ENCODE peak calls at places on chromosomes 5 and 9, in six cellular contexts. Z, P, Q, K, H and M are unnamed samples.

GRCh38 chr9:34513567-34514214 is 9.1 kb downstream of the ENHO start:
- DNase-seq in P (peak; percentile 54), Q (no peak), K (no peak), Z (peak; percentile 55), H (no peak), M (peak; percentile 46)

GRCh38 chr5:54985301-54986268 is at the start of gene ESM1:
- DNase-seq in H (no peak), K (no peak), Q (peak; percentile 71), Z (no peak), P (no peak), M (no peak)

GRCh38 chr5:135213466-135214239 is 179.6 kb upstream of the PITX1 start:
- DNase-seq in K (no peak), H (no peak), Q (no peak), Z (peak; percentile 56), P (peak; percentile 48), M (peak; percentile 15)

GRCh38 chr9:131333771-131334567 is 44.4 kb downstream of the PLPP7 start:
- DNase-seq in P (no peak), K (no peak), Z (peak; percentile 56), Q (no peak), H (no peak), M (no peak)

GRCh38 chr5:96743065-96743768 is 64.5 kb downstream of the ERAP1 start:
- DNase-seq in K (no peak), H (no peak), Z (peak; percentile 58), Q (peak; percentile 46), P (no peak), M (no peak)

GRCh38 chr5:126920291-126920690 is 110.1 kb downstream of the MARCHF3 start:
- DNase-seq in P (no peak), Q (no peak), H (no peak), K (no peak), Z (no peak), M (no peak)

GRCh38 chr5:108078345-108078744 is 303.6 kb downstream of the FBXL17 start:
- DNase-seq in P (no peak), Q (no peak), K (no peak), H (no peak), Z (no peak), M (no peak)

GRCh38 chr5:44942524-44943001 is 133.8 kb downstream of the MRPS30 start:
- DNase-seq in P (no peak), K (no peak), H (no peak), Z (no peak), Q (no peak), M (no peak)

GRCh38 chr9:3571500-3571899 is 45.7 kb upstream of the RFX3 start:
- DNase-seq in H (no peak), Z (no peak), P (no peak), Q (no peak), K (no peak), M (no peak)

GRCh38 chr5:132203464-132203818 is 24.2 kb downstream of the P4HA2 start:
- DNase-seq in Z (no peak), P (no peak), Q (no peak), H (no peak), K (no peak), M (no peak)

GRCh38 chr5:64566531-64566930 is 60.7 kb downstream of the RGS7BP start:
- DNase-seq in K (no peak), Z (no peak), P (no peak), Q (no peak), H (no peak), M (no peak)

GRCh38 chr9:136921307-136921706 is 23.2 kb downstream of the FBXW5 start:
- DNase-seq in H (no peak), Z (no peak), K (no peak), P (no peak), Q (no peak), M (no peak)

GRCh38 chr9:136922540-136922939 is 22.0 kb downstream of the FBXW5 start:
- DNase-seq in P (no peak), Z (no peak), H (no peak), K (no peak), Q (no peak), M (no peak)

GRCh38 chr9:136920832-136921231 is 23.7 kb downstream of the FBXW5 start:
- DNase-seq in H (no peak), Z (no peak), P (no peak), K (no peak), Q (no peak), M (no peak)

GRCh38 chr9:136920069-136920468 is 24.5 kb downstream of the FBXW5 start:
- DNase-seq in P (no peak), K (no peak), Z (no peak), Q (no peak), H (no peak), M (no peak)

DNA sequence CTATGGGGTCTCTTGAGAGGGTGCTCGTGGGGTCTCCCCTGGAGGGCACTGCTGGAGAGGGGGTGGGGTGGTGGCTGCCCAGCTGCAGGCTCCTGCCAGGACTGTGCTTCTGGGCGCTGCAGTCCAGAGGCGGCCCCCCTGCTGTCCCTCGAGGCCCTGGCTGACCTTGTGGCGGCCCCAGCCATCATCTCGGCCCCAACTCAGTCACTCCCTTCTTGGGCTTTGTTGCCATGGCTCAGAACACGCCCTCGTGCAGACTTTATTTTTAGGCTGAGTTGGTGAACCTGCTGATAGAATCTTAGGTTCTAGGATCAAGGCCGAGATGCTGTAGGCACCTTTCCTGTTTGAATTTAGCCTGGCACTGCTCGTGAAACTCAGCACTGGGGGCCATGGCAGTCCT is 22.8 kb downstream of the FBXW5 start:
- DNase-seq in P (peak; percentile 89), K (no peak), Q (no peak), H (no peak), Z (no peak), M (no peak)
- H3K9me3 ChIP-seq in P (no peaks in the 10 kb centered on the region), K (no peaks in the 10 kb centered on the region), Q (no peaks in the 10 kb centered on the region), H (no peaks in the 10 kb centered on the region), Z (no peaks in the 10 kb centered on the region), M (no peaks in the 10 kb centered on the region)

GRCh38 chr9:11045589-11045988 is 432.8 kb upstream of the PTPRD start:
- DNase-seq in P (no peak), Z (no peak), H (no peak), K (no peak), Q (no peak), M (no peak)
- H3K9me3 ChIP-seq in P (no peaks in the 10 kb centered on the region), Z (no peaks in the 10 kb centered on the region), H (no peaks in the 10 kb centered on the region), K (no peaks in the 10 kb centered on the region), Q (no peaks in the 10 kb centered on the region), M (no peaks in the 10 kb centered on the region)

GRCh38 chr5:178205010-178205748 is 846 bp downstream of the HNRNPAB start:
- DNase-seq in Q (peak; percentile 69), K (peak; percentile 75), P (peak; percentile 88), Z (peak; percentile 90), H (peak; percentile 72), M (peak; percentile 47)
- H3K9me3 ChIP-seq in Q (no peaks in the 10 kb centered on the region), K (no peaks in the 10 kb centered on the region), P (no peaks in the 10 kb centered on the region), Z (no peaks in the 10 kb centered on the region), H (no peaks in the 10 kb centered on the region), M (no peaks in the 10 kb centered on the region)

DNA sequence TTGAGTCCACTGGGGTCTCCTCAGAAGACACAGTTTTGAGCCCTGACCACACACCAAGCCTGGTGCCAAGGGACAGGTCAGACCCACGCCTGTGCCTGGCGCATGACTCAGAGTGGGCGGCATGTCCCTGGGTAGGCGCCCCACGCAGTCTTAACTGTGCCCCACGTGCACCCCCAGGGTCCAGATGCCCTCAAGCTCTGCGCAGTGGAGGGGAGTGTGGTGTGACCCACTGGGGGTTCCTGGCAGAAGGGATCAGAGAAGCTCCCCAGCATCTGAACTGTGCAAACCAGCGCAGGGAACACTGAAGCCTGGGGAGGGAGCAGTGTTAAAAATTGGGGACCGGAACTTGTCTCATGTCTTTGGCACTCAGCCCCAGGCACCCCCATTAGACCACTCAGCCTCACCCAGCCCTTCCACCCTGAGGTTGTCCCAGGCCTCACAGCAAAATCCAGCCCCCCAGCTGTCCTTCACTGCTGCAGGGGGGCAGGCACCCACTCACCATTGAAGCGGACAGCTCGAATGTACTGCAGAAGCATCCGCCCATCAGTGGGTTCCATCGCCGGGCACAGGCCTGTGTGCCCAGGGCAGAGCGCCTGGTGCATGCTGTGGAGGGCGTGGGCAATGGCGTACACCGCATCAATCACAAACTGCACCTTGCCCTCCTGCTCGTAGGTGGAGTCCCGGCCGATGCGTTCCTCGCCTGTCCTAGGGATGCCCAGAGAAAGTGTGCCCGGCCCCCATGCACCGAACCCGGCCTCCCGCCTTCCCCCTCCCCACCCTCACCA is 6.5 kb downstream of the GRM6 start:
- DNase-seq in Q (no peak), K (no peak), Z (no peak), H (no peak), P (no peak), M (no peak)
- H3K9me3 ChIP-seq in Q (peaks cover 46% of the 10 kb centered on the region), K (no peaks in the 10 kb centered on the region), Z (peaks cover 44% of the 10 kb centered on the region), H (no peaks in the 10 kb centered on the region), P (peaks cover 21% of the 10 kb centered on the region), M (no peaks in the 10 kb centered on the region)

GRCh38 chr5:15344954-15345353 is 155.0 kb upstream of the FBXL7 start:
- DNase-seq in H (no peak), K (no peak), Q (no peak), Z (no peak), P (no peak), M (no peak)
- H3K9me3 ChIP-seq in H (no peaks in the 10 kb centered on the region), K (no peaks in the 10 kb centered on the region), Q (peaks cover 7% of the 10 kb centered on the region), Z (no peaks in the 10 kb centered on the region), P (no peaks in the 10 kb centered on the region), M (no peaks in the 10 kb centered on the region)

DNA sequence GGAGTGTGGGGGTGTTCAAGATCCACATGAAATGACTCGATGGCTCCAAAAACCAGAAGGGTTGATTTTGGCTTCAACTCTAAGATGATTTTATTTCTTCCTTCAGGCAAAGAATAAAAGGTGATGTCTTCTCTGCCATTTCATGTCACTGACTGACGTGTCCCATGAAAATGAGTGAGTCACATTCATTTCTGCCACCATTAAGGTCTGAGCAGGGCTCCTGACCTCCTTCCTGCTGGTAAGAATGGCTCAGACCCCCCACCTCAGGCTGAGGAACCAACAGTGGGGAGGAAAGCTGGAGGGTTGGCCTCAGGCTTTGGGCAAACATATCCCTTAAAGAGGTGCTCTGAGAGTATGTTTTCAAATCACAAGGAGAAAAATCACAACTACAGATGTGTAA is 53.9 kb upstream of the ZNF354A start:
- DNase-seq in K (no peak), H (no peak), P (no peak), Z (no peak), Q (no peak), M (no peak)
- H3K9me3 ChIP-seq in K (no peaks in the 10 kb centered on the region), H (no peaks in the 10 kb centered on the region), P (no peaks in the 10 kb centered on the region), Z (no peaks in the 10 kb centered on the region), Q (peaks cover 9% of the 10 kb centered on the region), M (no peaks in the 10 kb centered on the region)